ENCODE peak calls at places on chromosomes 16 and 17, in six cellular contexts. J is K562, B is A549, P is HepG2, S is H1, M is endothelial cell of umbilical vein. W is an unnamed sample.

GRCh38 chr16:3021449-3022207 is 1.5 kb downstream of the TNFRSF12A start:
- DNase-seq in J (peak; percentile 71), B (peak; percentile 72), P (peak; percentile 68), S (peak; percentile 81), M (peak; percentile 65), W (peak; percentile 97)

GRCh38 chr17:62093188-62094155 is 28.4 kb upstream of the MED13 start:
- DNase-seq in J (no peak), B (peak; percentile 91), P (peak; percentile 36), S (no peak), M (peak; percentile 60), W (no peak)

GRCh38 chr16:11078812-11079459 is 134.6 kb downstream of the CLEC16A start:
- DNase-seq in J (no peak), B (no peak), P (no peak), S (no peak), M (no peak), W (no peak)

GRCh38 chr17:58189436-58190146 is 2.9 kb upstream of the EPX start:
- DNase-seq in J (peak; percentile 26), B (peak; percentile 71), P (no peak), S (no peak), M (peak; percentile 9), W (no peak)

GRCh38 chr17:82272495-82273326 is 789 bp downstream of the CSNK1D start:
- DNase-seq in J (peak; percentile 93), B (peak; percentile 59), P (no peak), S (no peak), M (no peak), W (peak; percentile 50)

GRCh38 chr17:69900829-69901228 is 174.2 kb upstream of the KCNJ16 start:
- DNase-seq in J (no peak), B (no peak), P (no peak), S (no peak), M (no peak), W (no peak)

GRCh38 chr17:55434721-55435120 is 13.1 kb upstream of the MMD start:
- DNase-seq in J (no peak), B (no peak), P (no peak), S (no peak), M (no peak), W (no peak)

GRCh38 chr16:81650982-81651562 is 128.0 kb upstream of the PLCG2 start:
- DNase-seq in J (peak; percentile 66), B (no peak), P (no peak), S (no peak), M (no peak), W (peak; percentile 66)

GRCh38 chr17:5237541-5238016 is 2.9 kb upstream of the SCIMP start:
- DNase-seq in J (peak; percentile 73), B (peak; percentile 77), P (peak; percentile 81), S (peak; percentile 46), M (peak; percentile 64), W (peak; percentile 74)

GRCh38 chr16:10744370-10745030 is 858 bp downstream of the NUBP1 start:
- DNase-seq in J (no peak), B (peak; percentile 25), P (no peak), S (no peak), M (no peak), W (no peak)

GRCh38 chr17:44916781-44917241 is 1.5 kb upstream of the GFAP start:
- DNase-seq in J (no peak), B (no peak), P (no peak), S (no peak), M (peak; percentile 39), W (no peak)

GRCh38 chr17:21532763-21533385 is 156.7 kb downstream of the KCNJ12 start:
- DNase-seq in J (no peak), B (no peak), P (no peak), S (no peak), M (no peak), W (no peak)

GRCh38 chr16:23771642-23772041 is 16.8 kb downstream of the CHP2 start:
- DNase-seq in J (no peak), B (no peak), P (no peak), S (no peak), M (no peak), W (no peak)

GRCh38 chr17:1957037-1957436 is 68.1 kb downstream of the RTN4RL1 start:
- DNase-seq in J (no peak), B (no peak), P (no peak), S (no peak), M (no peak), W (no peak)

GRCh38 chr16:11150190-11150589 is 105.8 kb downstream of the SOCS1 start:
- DNase-seq in J (no peak), B (no peak), P (no peak), S (no peak), M (no peak), W (no peak)

GRCh38 chr17:32275060-32276042 is 9.7 kb downstream of the RHBDL3 start:
- DNase-seq in J (peak; percentile 86), B (peak; percentile 89), P (no peak), S (no peak), M (peak; percentile 36), W (peak; percentile 54)

GRCh38 chr17:45413498-45413923 is 19.2 kb downstream of the ARHGAP27 start:
- DNase-seq in J (no peak), B (no peak), P (peak; percentile 57), S (no peak), M (no peak), W (no peak)

GRCh38 chr16:46638947-46639925 is 18.1 kb upstream of the SHCBP1 start:
- DNase-seq in J (no peak), B (no peak), P (no peak), S (no peak), M (no peak), W (no peak)

GRCh38 chr17:82948081-82948511 is 108.3 kb upstream of the ZNF750 start:
- DNase-seq in J (no peak), B (no peak), P (no peak), S (no peak), M (no peak), W (no peak)

GRCh38 chr17:8153550-8153956 is 1.3 kb upstream of the PER1 start:
- DNase-seq in J (no peak), B (peak; percentile 87), P (peak; percentile 97), S (no peak), M (peak; percentile 95), W (no peak)

GRCh38 chr16:67150833-67151396 is at the start of gene B3GNT9:
- DNase-seq in J (peak; percentile 45), B (peak; percentile 82), P (peak; percentile 56), S (no peak), M (peak; percentile 58), W (peak; percentile 77)

GRCh38 chr17:51259574-51260236 is at the start of gene MBTD1:
- DNase-seq in J (peak; percentile 91), B (peak; percentile 99), P (peak; percentile 98), S (peak; percentile 84), M (peak; percentile 97), W (peak; percentile 94)

GRCh38 chr16:67883146-67883871 is 1.4 kb upstream of the NRN1L start:
- DNase-seq in J (no peak), B (no peak), P (peak; percentile 67), S (no peak), M (no peak), W (no peak)

GRCh38 chr17:75899353-75899752 is 2.6 kb upstream of the TRIM65 start:
- DNase-seq in J (no peak), B (no peak), P (no peak), S (no peak), M (no peak), W (no peak)
- TF ChIP-seq JUN in J (no peak), B (no peak), P (no peak), S (no peak), M (no peak), W (no peak)

GRCh38 chr16:65789546-65789945 is 576.9 kb upstream of the CDH5 start:
- DNase-seq in J (no peak), B (no peak), P (no peak), S (no peak), M (no peak), W (no peak)

GRCh38 chr16:65786916-65787315 is 579.6 kb upstream of the CDH5 start:
- DNase-seq in J (no peak), B (no peak), P (no peak), S (no peak), M (no peak), W (no peak)

GRCh38 chr16:65788434-65789147 is 577.9 kb upstream of the CDH5 start:
- DNase-seq in J (no peak), B (no peak), P (no peak), S (no peak), M (no peak), W (no peak)

GRCh38 chr16:65790768-65791167 is 575.7 kb upstream of the CDH5 start:
- DNase-seq in J (no peak), B (no peak), P (no peak), S (no peak), M (no peak), W (no peak)

GRCh38 chr16:65789148-65789545 is 577.3 kb upstream of the CDH5 start:
- DNase-seq in J (no peak), B (no peak), P (no peak), S (no peak), M (no peak), W (no peak)
- TF ChIP-seq JUN in J (no peak), B (no peak), P (no peak), S (no peak), M (no peak), W (no peak)

GRCh38 chr17:29341726-29342125 is 47.8 kb upstream of the NUFIP2 start:
- DNase-seq in J (no peak), B (no peak), P (no peak), S (no peak), M (no peak), W (no peak)
- TF ChIP-seq JUN in J (no peak), B (no peak), P (no peak), S (no peak), M (no peak), W (no peak)

GRCh38 chr16:78882150-78882549 is 718.4 kb downstream of the MAF start:
- DNase-seq in J (no peak), B (no peak), P (no peak), S (no peak), M (no peak), W (no peak)
- TF ChIP-seq JUN in J (no peak), B (no peak), P (no peak), S (no peak), M (no peak), W (no peak)